ENCODE peak calls at places on chromosomes 5 and 9, in four cellular contexts. One of them, this sample, is unnamed. For H3K9me3 and H3K36me3, the result is how much of the 10 kb centered on the place peaks cover.

GRCh38 chr9:136494012-136494411 is 11.2 kb upstream of the SEC16A start:
- DNase-seq in psoas muscle: no peak
- DNase-seq in RWPE2: no peak
- DNase-seq in K562: no peak
- DNase-seq in this sample: no peak

GRCh38 chr9:110257097-110257955 is 1.0 kb upstream of the TXN start:
- DNase-seq in psoas muscle: no peak
- DNase-seq in RWPE2: no peak
- DNase-seq in K562: peak
- DNase-seq in this sample: peak

GRCh38 chr5:57232293-57233033 is 58.6 kb downstream of the GPBP1 start:
- DNase-seq in psoas muscle: no peak
- DNase-seq in RWPE2: no peak
- DNase-seq in K562: no peak
- DNase-seq in this sample: no peak

GRCh38 chr9:109010676-109011655 is 2.3 kb downstream of the CTNNAL1 start:
- DNase-seq in psoas muscle: no peak
- DNase-seq in RWPE2: no peak
- DNase-seq in K562: peak
- DNase-seq in this sample: no peak

GRCh38 chr5:73447234-73448071 is 1.1 kb downstream of the FOXD1 start:
- DNase-seq in psoas muscle: peak
- DNase-seq in RWPE2: peak
- DNase-seq in K562: peak
- DNase-seq in this sample: peak

GRCh38 chr9:119282476-119283117 is 86.6 kb downstream of the BRINP1 start:
- DNase-seq in psoas muscle: no peak
- DNase-seq in RWPE2: no peak
- DNase-seq in K562: no peak
- DNase-seq in this sample: no peak

GRCh38 chr5:111869681-111870080 is 112.7 kb upstream of the NREP start:
- DNase-seq in psoas muscle: no peak
- DNase-seq in RWPE2: no peak
- DNase-seq in K562: no peak
- DNase-seq in this sample: no peak

GRCh38 chr5:176400382-176401156 is 12.0 kb downstream of the HIGD2A start:
- DNase-seq in psoas muscle: no peak
- DNase-seq in RWPE2: peak
- DNase-seq in K562: no peak
- DNase-seq in this sample: peak

GRCh38 chr9:133115604-133116345 is 5.3 kb downstream of the RALGDS start:
- DNase-seq in psoas muscle: peak
- DNase-seq in RWPE2: no peak
- DNase-seq in K562: peak
- DNase-seq in this sample: no peak

GRCh38 chr5:137621861-137622823 is 113.7 kb downstream of the KLHL3 start:
- DNase-seq in psoas muscle: peak
- DNase-seq in RWPE2: no peak
- DNase-seq in K562: no peak
- DNase-seq in this sample: no peak

GRCh38 chr9:89878003-89878411 is 273.2 kb downstream of the GADD45G start:
- DNase-seq in psoas muscle: no peak
- DNase-seq in RWPE2: peak
- DNase-seq in K562: no peak
- DNase-seq in this sample: no peak

GRCh38 chr9:94692601-94693000 is 33.9 kb upstream of the AOPEP start:
- DNase-seq in psoas muscle: no peak
- DNase-seq in RWPE2: no peak
- DNase-seq in K562: no peak
- DNase-seq in this sample: no peak

GRCh38 chr9:89923961-89924504 is 319.2 kb downstream of the GADD45G start:
- DNase-seq in psoas muscle: no peak
- DNase-seq in RWPE2: no peak
- DNase-seq in K562: peak
- DNase-seq in this sample: no peak

GRCh38 chr9:86126998-86127972 is 27.9 kb upstream of the GOLM1 start:
- DNase-seq in psoas muscle: peak
- DNase-seq in RWPE2: peak
- DNase-seq in K562: peak
- DNase-seq in this sample: peak

GRCh38 chr5:113090336-113091106 is 113.9 kb downstream of the DCP2 start:
- DNase-seq in psoas muscle: no peak
- DNase-seq in RWPE2: no peak
- DNase-seq in K562: no peak
- DNase-seq in this sample: peak

GRCh38 chr5:138978085-138978484 is 103.0 kb upstream of the LRRTM2 start:
- DNase-seq in psoas muscle: no peak
- DNase-seq in RWPE2: no peak
- DNase-seq in K562: no peak
- DNase-seq in this sample: no peak

GRCh38 chr5:95027151-95027721 is 257.7 kb downstream of the MCTP1 start:
- DNase-seq in psoas muscle: no peak
- DNase-seq in RWPE2: no peak
- DNase-seq in K562: no peak
- DNase-seq in this sample: no peak

GRCh38 chr9:119556129-119556875 is 187.1 kb upstream of the BRINP1 start:
- DNase-seq in psoas muscle: peak
- DNase-seq in RWPE2: no peak
- DNase-seq in K562: peak
- DNase-seq in this sample: peak

GRCh38 chr5:398475-399295 is 44.3 kb upstream of the EXOC3 start:
- DNase-seq in psoas muscle: no peak
- DNase-seq in RWPE2: peak
- DNase-seq in K562: no peak
- DNase-seq in this sample: no peak

GRCh38 chr5:177513500-177513899 is 3.3 kb downstream of the DDX41 start:
- DNase-seq in psoas muscle: no peak
- DNase-seq in RWPE2: peak
- DNase-seq in K562: no peak
- DNase-seq in this sample: no peak

GRCh38 chr9:89878687-89879086 is 273.9 kb downstream of the GADD45G start:
- DNase-seq in psoas muscle: peak
- DNase-seq in RWPE2: peak
- DNase-seq in K562: peak
- DNase-seq in this sample: peak

GRCh38 chr9:19201899-19202891 is 28.3 kb upstream of the DENND4C start:
- DNase-seq in psoas muscle: no peak
- DNase-seq in RWPE2: no peak
- DNase-seq in K562: peak
- DNase-seq in this sample: no peak

GRCh38 chr9:138008081-138008841 is 130.7 kb downstream of the CACNA1B start:
- DNase-seq in psoas muscle: no peak
- DNase-seq in RWPE2: no peak
- DNase-seq in K562: no peak
- DNase-seq in this sample: no peak

GRCh38 chr9:35749515-35750255 is 598 bp downstream of the RGP1 start:
- DNase-seq in psoas muscle: no peak
- DNase-seq in RWPE2: no peak
- DNase-seq in K562: peak
- DNase-seq in this sample: peak

GRCh38 chr5:134494780-134495179 is 30.7 kb upstream of the JADE2 start:
- DNase-seq in psoas muscle: no peak
- DNase-seq in RWPE2: peak
- DNase-seq in K562: no peak
- DNase-seq in this sample: no peak

GRCh38 chr9:133057553-133057952 is 4.2 kb upstream of the CEL start:
- DNase-seq in psoas muscle: no peak
- DNase-seq in RWPE2: no peak
- DNase-seq in K562: no peak
- DNase-seq in this sample: no peak

GRCh38 chr5:134437340-134438267 is 25.9 kb upstream of the CDKN2AIPNL start:
- DNase-seq in psoas muscle: no peak
- DNase-seq in RWPE2: no peak
- DNase-seq in K562: peak
- DNase-seq in this sample: no peak

GRCh38 chr5:107500840-107501239 is 169.9 kb downstream of the EFNA5 start:
- DNase-seq in psoas muscle: no peak
- DNase-seq in RWPE2: no peak
- DNase-seq in K562: no peak
- DNase-seq in this sample: no peak

DNA sequence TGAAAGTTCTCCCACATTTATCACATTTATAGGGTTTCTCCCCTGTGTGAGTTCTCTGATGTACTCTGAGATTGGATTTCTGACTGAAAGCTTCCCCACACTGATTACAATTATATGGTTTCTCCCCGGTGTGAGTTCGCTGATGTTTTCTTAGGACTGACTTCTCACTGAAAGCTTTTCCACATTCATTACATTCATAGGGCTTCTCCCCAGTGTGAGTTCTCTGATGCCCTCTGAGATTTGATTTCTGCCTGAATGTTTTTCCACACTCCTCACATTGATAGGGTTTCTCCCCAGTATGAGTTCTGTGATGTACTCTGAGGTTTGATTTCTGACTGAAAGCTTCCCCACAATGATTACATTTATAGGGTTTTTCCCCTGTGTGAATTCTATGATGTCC is 36.3 kb downstream of the ZNF782 start:
- DNase-seq in psoas muscle: no peak
- DNase-seq in RWPE2: no peak
- DNase-seq in K562: no peak
- DNase-seq in this sample: no peak
- H3K9me3 ChIP-seq in psoas muscle: half or more
- H3K9me3 ChIP-seq in RWPE2: under half
- H3K9me3 ChIP-seq in K562: under half
- H3K9me3 ChIP-seq in this sample: under half

GRCh38 chr5:36040651-36041536 is 25.8 kb downstream of the UGT3A2 start:
- DNase-seq in psoas muscle: no peak
- DNase-seq in RWPE2: no peak
- DNase-seq in K562: no peak
- DNase-seq in this sample: no peak
- H3K36me3 ChIP-seq in psoas muscle: under half
- H3K36me3 ChIP-seq in RWPE2: under half
- H3K36me3 ChIP-seq in K562: under half
- H3K36me3 ChIP-seq in this sample: under half

GRCh38 chr5:37810311-37810710 is 29.5 kb downstream of the GDNF start:
- DNase-seq in psoas muscle: no peak
- DNase-seq in RWPE2: no peak
- DNase-seq in K562: no peak
- DNase-seq in this sample: no peak
- H3K4me3 ChIP-seq in psoas muscle: no peak
- H3K4me3 ChIP-seq in RWPE2: no peak
- H3K4me3 ChIP-seq in K562: no peak
- H3K4me3 ChIP-seq in this sample: no peak

GRCh38 chr5:140737486-140737885 is 37.2 kb downstream of the ZMAT2 start:
- DNase-seq in psoas muscle: no peak
- DNase-seq in RWPE2: no peak
- DNase-seq in K562: no peak
- DNase-seq in this sample: no peak
- H3K9me3 ChIP-seq in psoas muscle: under half
- H3K9me3 ChIP-seq in RWPE2: under half
- H3K9me3 ChIP-seq in K562: under half
- H3K9me3 ChIP-seq in this sample: under half